ENCODE peak calls at places on chromosomes 6 and 20, in seven cellular contexts. One of them, this sample, is unnamed.

GRCh38 chr6:117482240-117483003 is at the start of gene DCBLD1:
- DNase-seq in AG10803: peak
- DNase-seq in COR-L47: peak
- DNase-seq in fibroblast of the aortic adventitia: peak
- DNase-seq in NCI-H1436: no peak
- DNase-seq in cardiac fibroblast: peak
- DNase-seq in Daoy: peak
- DNase-seq in this sample: peak

GRCh38 chr6:163338671-163339405 is 75.7 kb upstream of the QKI start:
- DNase-seq in fibroblast of the aortic adventitia: peak
- DNase-seq in Daoy: peak
- DNase-seq in NCI-H1436: no peak
- DNase-seq in AG10803: peak
- DNase-seq in cardiac fibroblast: peak
- DNase-seq in COR-L47: no peak
- DNase-seq in this sample: peak

GRCh38 chr6:56757585-56757984 is 114.9 kb upstream of the DST start:
- DNase-seq in AG10803: peak
- DNase-seq in Daoy: peak
- DNase-seq in NCI-H1436: no peak
- DNase-seq in COR-L47: no peak
- DNase-seq in fibroblast of the aortic adventitia: peak
- DNase-seq in cardiac fibroblast: peak
- DNase-seq in this sample: peak

GRCh38 chr20:46622125-46622524 is 29.1 kb downstream of the SLC13A3 start:
- DNase-seq in fibroblast of the aortic adventitia: no peak
- DNase-seq in COR-L47: no peak
- DNase-seq in NCI-H1436: no peak
- DNase-seq in AG10803: no peak
- DNase-seq in Daoy: no peak
- DNase-seq in cardiac fibroblast: no peak
- DNase-seq in this sample: no peak

GRCh38 chr6:30829639-30830250 is 54.6 kb upstream of the DDR1 start:
- DNase-seq in NCI-H1436: no peak
- DNase-seq in Daoy: no peak
- DNase-seq in cardiac fibroblast: no peak
- DNase-seq in fibroblast of the aortic adventitia: no peak
- DNase-seq in COR-L47: no peak
- DNase-seq in AG10803: no peak
- DNase-seq in this sample: no peak

GRCh38 chr20:61935926-61936700 is 129.6 kb downstream of the TAF4 start:
- DNase-seq in NCI-H1436: no peak
- DNase-seq in cardiac fibroblast: no peak
- DNase-seq in AG10803: no peak
- DNase-seq in Daoy: no peak
- DNase-seq in COR-L47: no peak
- DNase-seq in fibroblast of the aortic adventitia: no peak
- DNase-seq in this sample: no peak

GRCh38 chr6:124661231-124661630 is 301.0 kb upstream of the RNF217 start:
- DNase-seq in Daoy: no peak
- DNase-seq in NCI-H1436: no peak
- DNase-seq in cardiac fibroblast: no peak
- DNase-seq in COR-L47: no peak
- DNase-seq in fibroblast of the aortic adventitia: no peak
- DNase-seq in AG10803: no peak
- DNase-seq in this sample: no peak

GRCh38 chr6:93779086-93779858 is 359.9 kb upstream of the EPHA7 start:
- DNase-seq in AG10803: no peak
- DNase-seq in Daoy: no peak
- DNase-seq in COR-L47: no peak
- DNase-seq in NCI-H1436: no peak
- DNase-seq in cardiac fibroblast: peak
- DNase-seq in fibroblast of the aortic adventitia: peak
- DNase-seq in this sample: peak

GRCh38 chr20:58597021-58597940 is 53.8 kb upstream of the STX16 start:
- DNase-seq in Daoy: no peak
- DNase-seq in fibroblast of the aortic adventitia: peak
- DNase-seq in NCI-H1436: no peak
- DNase-seq in AG10803: peak
- DNase-seq in cardiac fibroblast: no peak
- DNase-seq in COR-L47: no peak
- DNase-seq in this sample: peak

GRCh38 chr20:2840138-2840966 is at the start of the genes PCED1A and VPS16:
- DNase-seq in fibroblast of the aortic adventitia: peak
- DNase-seq in AG10803: peak
- DNase-seq in Daoy: peak
- DNase-seq in NCI-H1436: peak
- DNase-seq in cardiac fibroblast: peak
- DNase-seq in COR-L47: peak
- DNase-seq in this sample: peak

GRCh38 chr6:26286168-26286854 is 78.7 kb upstream of the BTN3A2 start:
- DNase-seq in COR-L47: peak
- DNase-seq in NCI-H1436: peak
- DNase-seq in AG10803: peak
- DNase-seq in Daoy: peak
- DNase-seq in cardiac fibroblast: peak
- DNase-seq in fibroblast of the aortic adventitia: peak
- DNase-seq in this sample: peak